ENCODE peak calls at places on chromosomes 13 and 19, in seven cellular contexts. H is H1, T is IMR-90, C is H9, F is mesenchymal stem cell, E is neuronal stem cell, D is mesendoderm. Y is an unnamed sample.
A peak's percentile ranks its signal among the peaks of the same experiment; 100 is the strongest.

GRCh38 chr19:29302002-29302928 is 89.3 kb upstream of the UQCRFS1 start:
- DNase-seq in D (no peak), E (no peak), F (no peak), T (no peak), C (no peak), H (no peak), Y (no peak)

GRCh38 chr19:23312515-23312914 is 62.3 kb upstream of the ZNF724 start:
- DNase-seq in C (no peak), F (no peak), H (no peak), E (no peak), T (peak; percentile 7), D (no peak), Y (peak; percentile 83)

GRCh38 chr13:94217370-94217769 is 262.1 kb downstream of the DCT start:
- DNase-seq in H (no peak), T (peak; percentile 52), F (peak; percentile 57), C (no peak), E (no peak), D (no peak), Y (no peak)

GRCh38 chr13:75364131-75364713 is 117.7 kb downstream of the TBC1D4 start:
- DNase-seq in H (no peak), D (peak; percentile 12), F (no peak), T (peak; percentile 21), C (no peak), E (no peak), Y (peak; percentile 30)

GRCh38 chr19:50548191-50549058 is 19.8 kb downstream of the LRRC4B start:
- DNase-seq in H (no peak), C (no peak), F (no peak), T (no peak), E (no peak), D (no peak), Y (no peak)

GRCh38 chr19:15287496-15287895 is 44.8 kb downstream of the BRD4 start:
- DNase-seq in F (no peak), T (no peak), D (no peak), C (no peak), H (no peak), E (no peak), Y (no peak)

GRCh38 chr19:5298502-5298901 is 42.1 kb downstream of the PTPRS start:
- DNase-seq in D (no peak), T (no peak), E (no peak), F (no peak), H (no peak), C (no peak), Y (no peak)

GRCh38 chr13:49351871-49352270 is 92.0 kb downstream of the CAB39L start:
- DNase-seq in C (no peak), H (no peak), T (peak; percentile 94), E (no peak), D (no peak), F (peak; percentile 57), Y (peak; percentile 3)

GRCh38 chr19:46958542-46958941 is 61.1 kb upstream of the NPAS1 start:
- DNase-seq in T (peak; percentile 52), F (peak; percentile 86), D (peak; percentile 29), C (no peak), H (no peak), E (no peak), Y (peak; percentile 17)

GRCh38 chr13:47175172-47175806 is 278.4 kb upstream of the HTR2A start:
- DNase-seq in F (peak; percentile 94), H (no peak), C (no peak), D (no peak), T (peak; percentile 95), E (no peak), Y (no peak)

GRCh38 chr13:49836516-49836915 is 44.0 kb upstream of the KPNA3 start:
- DNase-seq in C (peak; percentile 46), T (no peak), E (peak; percentile 17), F (no peak), D (peak; percentile 31), H (no peak), Y (no peak)

GRCh38 chr19:29326849-29327840 is 114.2 kb upstream of the UQCRFS1 start:
- DNase-seq in E (no peak), D (peak; percentile 14), H (no peak), C (no peak), T (no peak), F (no peak), Y (no peak)

GRCh38 chr19:41354343-41354974 is 737 bp upstream of the TGFB1 start:
- DNase-seq in C (no peak), D (no peak), F (no peak), T (no peak), E (no peak), H (no peak), Y (no peak)

GRCh38 chr19:52211926-52212571 is 22.2 kb downstream of the PPP2R1A start:
- DNase-seq in F (no peak), C (no peak), D (no peak), T (no peak), H (no peak), E (no peak), Y (peak; percentile 89)

GRCh38 chr13:34577051-34577450 is 365.0 kb upstream of the NBEA start:
- DNase-seq in F (peak; percentile 14), D (no peak), H (no peak), T (no peak), E (no peak), C (no peak), Y (no peak)

GRCh38 chr19:5695649-5696195 is 5.6 kb downstream of the RPL36 start:
- DNase-seq in C (peak; percentile 50), T (no peak), F (no peak), D (no peak), E (no peak), H (peak; percentile 55), Y (no peak)

GRCh38 chr13:48838193-48839000 is 137.3 kb upstream of the FNDC3A start:
- DNase-seq in E (no peak), D (peak; percentile 65), C (no peak), F (peak; percentile 80), H (no peak), T (peak; percentile 82), Y (no peak)

GRCh38 chr13:101529419-101529818 is 76.9 kb downstream of the ITGBL1 start:
- DNase-seq in C (no peak), E (no peak), T (peak; percentile 90), F (peak; percentile 60), H (no peak), D (peak; percentile 16), Y (no peak)

GRCh38 chr13:95388420-95389079 is 87.3 kb upstream of the ABCC4 start:
- DNase-seq in T (no peak), F (no peak), D (no peak), H (no peak), C (no peak), E (no peak), Y (no peak)

GRCh38 chr19:50657672-50658437 is 8.6 kb downstream of the C19orf81 start:
- DNase-seq in C (peak; percentile 100), F (peak; percentile 14), D (peak; percentile 100), T (peak; percentile 98), H (peak; percentile 99), E (peak; percentile 100), Y (peak; percentile 70)

GRCh38 chr13:42283574-42283973 is 11.6 kb downstream of the AKAP11 start:
- DNase-seq in T (no peak), C (no peak), D (peak; percentile 32), F (no peak), E (no peak), H (no peak), Y (no peak)

GRCh38 chr13:97226013-97226412 is 3.9 kb downstream of the MBNL2 start:
- DNase-seq in D (no peak), H (no peak), T (no peak), E (no peak), F (no peak), C (no peak), Y (no peak)

GRCh38 chr19:10104130-10104513 is 1.6 kb upstream of the ANGPTL6 start:
- DNase-seq in H (no peak), C (no peak), E (no peak), F (no peak), D (no peak), T (no peak), Y (no peak)

GRCh38 chr19:6828698-6829633 is 56.5 kb downstream of the VAV1 start:
- DNase-seq in H (no peak), T (no peak), E (no peak), C (peak; percentile 97), F (no peak), D (peak; percentile 37), Y (peak; percentile 84)

GRCh38 chr13:78657699-78658629 is 991 bp downstream of the OBI1 start:
- DNase-seq in T (peak; percentile 8), D (peak; percentile 71), C (peak; percentile 32), F (peak; percentile 46), H (no peak), E (peak; percentile 42), Y (peak; percentile 43)

GRCh38 chr13:91504216-91504615 is 105.8 kb downstream of the GPC5 start:
- DNase-seq in D (no peak), C (no peak), F (no peak), T (no peak), E (no peak), H (no peak), Y (no peak)
- H3K23ac ChIP-seq in D (no peak overlapping the region), C (no peak overlapping the region), F (no peak overlapping the region), T (no peak overlapping the region), E (no peak overlapping the region), H (no peak overlapping the region), Y (no peak overlapping the region)

DNA sequence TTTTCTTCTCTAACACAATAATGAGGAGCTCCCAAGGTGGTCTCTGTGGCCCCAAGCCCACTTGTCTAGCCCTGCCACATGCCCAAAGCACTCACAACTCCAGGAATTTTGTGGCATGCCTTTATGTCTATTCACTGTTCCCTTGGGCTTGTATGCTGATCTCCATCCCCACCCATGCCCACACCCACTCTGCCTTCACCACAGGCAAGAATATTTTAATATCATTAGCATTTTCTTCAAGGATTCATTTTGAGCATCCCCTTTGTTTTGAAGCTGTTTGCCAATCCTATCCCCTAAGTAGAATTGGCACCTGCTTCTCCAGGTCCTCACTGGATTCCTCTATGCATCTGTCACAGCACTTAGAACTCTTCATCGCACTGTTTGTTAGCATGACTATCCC is 401.8 kb downstream of the COG6 start:
- DNase-seq in D (no peak), E (no peak), C (no peak), H (no peak), T (no peak), F (no peak), Y (no peak)
- H3K23ac ChIP-seq in D (no peak overlapping the region), E (no peak overlapping the region), C (no peak overlapping the region), H (no peak overlapping the region), T (no peak overlapping the region), F (no peak overlapping the region), Y (no peak overlapping the region)

GRCh38 chr13:88294368-88294767 is 623.2 kb downstream of the SLITRK5 start:
- DNase-seq in C (no peak), H (no peak), D (no peak), T (no peak), F (no peak), E (no peak), Y (no peak)
- H3K23ac ChIP-seq in C (no peak overlapping the region), H (no peak overlapping the region), D (no peak overlapping the region), T (no peak overlapping the region), F (no peak overlapping the region), E (no peak overlapping the region), Y (no peak overlapping the region)

DNA sequence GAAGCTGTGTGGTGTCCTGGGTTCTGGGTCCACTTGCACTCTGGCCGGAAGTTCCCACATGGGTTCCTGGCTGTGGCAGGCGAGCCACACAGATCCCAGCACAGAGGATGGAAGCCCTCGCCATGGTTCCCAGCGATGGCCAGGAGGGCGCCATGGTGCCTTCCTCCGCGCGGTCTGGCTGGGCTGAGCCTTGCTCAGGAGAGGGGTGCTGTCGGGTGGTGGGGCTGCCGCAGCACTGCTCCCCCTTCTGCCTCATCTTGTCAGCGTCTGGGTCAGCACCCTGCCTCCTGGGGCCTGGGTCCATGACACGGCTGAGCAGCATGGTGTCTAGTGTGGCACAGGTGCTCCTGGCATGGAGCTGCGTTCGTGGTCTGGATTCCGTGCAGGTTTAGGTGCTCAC is 33.5 kb downstream of the DOT1L start:
- DNase-seq in D (no peak), E (no peak), H (no peak), T (no peak), C (no peak), F (no peak), Y (no peak)
- H3K23ac ChIP-seq in D (no peak overlapping the region), E (no peak overlapping the region), H (no peak overlapping the region), T (no peak overlapping the region), C (no peak overlapping the region), F (no peak overlapping the region), Y (no peak overlapping the region)

GRCh38 chr19:45918721-45919120 is 4.1 kb upstream of the NANOS2 start:
- DNase-seq in T (no peak), F (no peak), H (no peak), D (no peak), C (no peak), E (no peak), Y (no peak)
- H3K23ac ChIP-seq in T (no peak overlapping the region), F (no peak overlapping the region), H (no peak overlapping the region), D (no peak overlapping the region), C (no peak overlapping the region), E (no peak overlapping the region), Y (no peak overlapping the region)

Y was measured in trophoblast cell.